ENCODE peak calls at places on chromosomes 6 and 20, in ten cellular contexts. Q, O, J, A, N, V, F, Y, D and T are unnamed samples.

GRCh38 chr20:6819599-6819998 is 52.1 kb downstream of the BMP2 start:
- DNase-seq in Q (no peak), O (no peak), Y (no peak), N (no peak), D (no peak), A (peak; percentile 19), F (no peak), V (peak; percentile 15), J (no peak), T (no peak)

GRCh38 chr20:41428285-41428684 is 61.7 kb upstream of the EMILIN3 start:
- DNase-seq in F (no peak), Q (no peak), D (no peak), A (no peak), N (no peak), O (peak; percentile 19), J (no peak), V (peak; percentile 87), Y (no peak), T (no peak)

GRCh38 chr20:25216199-25216945 is 20.9 kb downstream of the ENTPD6 start:
- DNase-seq in Y (no peak), F (no peak), D (no peak), N (no peak), O (no peak), J (peak; percentile 16), Q (no peak), V (no peak), A (no peak), T (no peak)

GRCh38 chr20:58716476-58717277 is 24.1 kb downstream of the NPEPL1 start:
- DNase-seq in N (no peak), Q (peak; percentile 61), F (peak; percentile 72), Y (no peak), J (peak; percentile 24), V (peak; percentile 53), O (no peak), A (peak; percentile 6), D (no peak), T (peak; percentile 63)

GRCh38 chr6:118648866-118649554 is 2.4 kb downstream of the CEP85L start:
- DNase-seq in Y (no peak), D (no peak), O (no peak), J (no peak), Q (no peak), A (no peak), V (no peak), F (no peak), N (no peak), T (no peak)

GRCh38 chr20:50691585-50692552 is 527 bp upstream of the RIPOR3 start:
- DNase-seq in F (no peak), N (no peak), A (no peak), Y (no peak), Q (peak; percentile 73), D (peak; percentile 67), V (no peak), O (no peak), J (no peak), T (no peak)

GRCh38 chr6:16690244-16691142 is 70.8 kb downstream of the ATXN1 start:
- DNase-seq in J (no peak), F (no peak), D (no peak), Y (no peak), V (peak; percentile 72), N (no peak), Q (no peak), O (no peak), A (no peak), T (no peak)

GRCh38 chr6:44006123-44006871 is 121.0 kb downstream of the MRPL14 start:
- DNase-seq in D (no peak), J (no peak), O (no peak), Y (no peak), A (no peak), F (no peak), N (no peak), Q (no peak), V (no peak), T (peak; percentile 41)

GRCh38 chr20:58569211-58570125 is 54.3 kb upstream of the APCDD1L start:
- DNase-seq in Q (no peak), J (no peak), F (no peak), V (no peak), D (no peak), O (no peak), A (no peak), Y (no peak), N (no peak), T (peak; percentile 42)

GRCh38 chr6:116096979-116097816 is 3.5 kb upstream of the NT5DC1 start:
- DNase-seq in N (no peak), V (no peak), D (no peak), Y (no peak), Q (no peak), F (no peak), J (no peak), A (no peak), O (no peak), T (no peak)

GRCh38 chr6:107179004-107179403 is 63.7 kb upstream of the BEND3 start:
- DNase-seq in N (no peak), Y (no peak), Q (no peak), D (peak; percentile 50), F (no peak), A (no peak), O (peak; percentile 7), V (no peak), J (no peak), T (no peak)

GRCh38 chr6:139853302-139853992 is 479.0 kb upstream of the CITED2 start:
- DNase-seq in F (no peak), A (peak; percentile 51), N (no peak), O (no peak), Y (no peak), J (no peak), Q (no peak), D (no peak), V (peak; percentile 17), T (no peak)

DNA sequence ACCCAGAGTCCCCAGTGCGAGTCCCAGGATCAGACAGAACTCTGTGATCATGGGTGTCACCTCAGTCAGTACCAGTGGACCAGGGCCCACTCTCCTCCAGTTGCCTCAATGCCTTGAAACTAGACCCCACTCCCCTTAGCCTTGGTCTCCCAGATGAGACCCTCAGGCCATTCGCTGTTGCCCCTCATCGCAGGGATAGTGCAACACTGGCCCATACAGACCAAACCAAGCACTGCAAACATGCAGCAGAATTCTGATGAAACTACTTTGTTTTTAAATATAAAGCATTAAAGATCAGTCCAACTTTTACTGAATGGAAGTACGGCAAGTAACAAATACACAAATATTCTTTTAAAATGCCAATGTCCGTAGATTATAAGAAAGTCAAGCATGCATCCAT is 101.2 kb upstream of the NT5E start:
- DNase-seq in N (no peak), A (no peak), Q (no peak), O (no peak), Y (no peak), V (no peak), D (no peak), F (no peak), J (no peak), T (no peak)
- H3K4me1 ChIP-seq in N (no peaks in the 10 kb centered on the region), A (no peaks in the 10 kb centered on the region), Q (no peaks in the 10 kb centered on the region), O (peaks cover 11% of the 10 kb centered on the region), Y (no peaks in the 10 kb centered on the region), V (no peaks in the 10 kb centered on the region), D (no peaks in the 10 kb centered on the region), F (no peaks in the 10 kb centered on the region), J (no peaks in the 10 kb centered on the region), T (no peaks in the 10 kb centered on the region)

DNA sequence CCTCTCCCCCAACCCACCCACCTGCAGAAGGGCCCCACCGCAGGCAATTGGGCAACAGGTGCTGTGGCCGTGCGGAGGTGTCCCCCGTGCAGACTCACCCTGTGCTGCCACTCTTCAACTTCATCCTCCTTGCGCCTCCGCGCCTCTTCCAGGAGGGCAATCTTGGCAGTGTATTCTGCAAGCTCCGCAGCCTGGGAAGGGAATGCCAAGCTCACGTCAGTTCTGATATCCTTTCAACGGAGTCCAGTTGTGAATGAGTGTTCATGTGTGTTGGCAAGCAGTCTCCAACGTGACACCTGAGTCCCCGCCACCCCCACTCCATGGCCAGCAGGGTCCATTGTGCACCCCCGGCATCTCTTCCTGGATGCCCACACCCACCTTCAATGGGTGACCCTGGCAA is 49.9 kb downstream of the EZR start:
- DNase-seq in J (no peak), A (no peak), N (no peak), Y (no peak), D (no peak), V (no peak), O (no peak), Q (peak; percentile 64), F (no peak), T (no peak)
- TF ChIP-seq POLR2AphosphoS5 in J (no peak), A (no peak), N (peak; percentile 47), Y (no peak), D (no peak), V (no peak), O (peak; percentile 80), Q (no peak), F (no peak), T (peak; percentile 62)

GRCh38 chr20:62832951-62833391 is 16.1 kb downstream of the COL9A3 start:
- DNase-seq in F (no peak), N (no peak), J (peak; percentile 67), A (peak; percentile 58), Q (peak; percentile 64), D (no peak), O (no peak), V (no peak), Y (no peak), T (peak; percentile 81)

GRCh38 chr20:62830821-62831220 is 14.0 kb downstream of the COL9A3 start:
- DNase-seq in V (no peak), N (no peak), F (no peak), D (no peak), Q (no peak), Y (no peak), O (no peak), A (no peak), J (no peak), T (peak; percentile 68)

GRCh38 chr20:62831361-62831788 is 14.5 kb downstream of the COL9A3 start:
- DNase-seq in D (no peak), Q (no peak), O (no peak), A (peak; percentile 76), V (no peak), F (no peak), J (peak; percentile 84), N (no peak), Y (no peak), T (peak; percentile 58)

GRCh38 chr20:62832212-62832922 is 15.5 kb downstream of the COL9A3 start:
- DNase-seq in O (peak; percentile 51), V (no peak), Y (peak; percentile 52), A (peak; percentile 82), F (no peak), Q (peak; percentile 74), J (peak; percentile 81), D (peak; percentile 48), N (peak; percentile 57), T (peak; percentile 84)

DNA sequence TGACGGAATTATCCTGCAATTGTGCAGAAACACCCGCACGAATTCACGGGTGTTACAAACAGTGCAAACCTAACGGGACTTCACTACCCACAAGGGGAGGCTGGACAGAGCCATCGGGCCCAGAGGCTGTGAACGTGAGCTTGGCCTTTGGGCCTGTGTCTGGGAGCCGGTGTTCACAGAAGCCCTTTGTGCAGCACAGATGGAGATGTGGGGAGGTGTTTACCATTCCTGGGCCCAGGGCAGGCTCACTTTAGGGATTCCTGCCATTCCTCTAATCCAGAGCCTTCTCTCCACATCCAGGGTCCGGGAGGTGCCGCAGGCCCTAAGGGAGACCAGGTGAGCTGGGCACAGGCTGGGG is 15.0 kb downstream of the COL9A3 start:
- DNase-seq in F (no peak), D (no peak), N (no peak), J (no peak), V (peak; percentile 65), Y (no peak), A (no peak), O (no peak), Q (no peak), T (peak; percentile 58)
- H3K27ac ChIP-seq in F (no peak overlapping the region), D (peak overlapping the region; percentile 63), N (no peak overlapping the region), J (no peak overlapping the region), V (no peak overlapping the region), Y (peak overlapping the region; percentile 5), A (peak overlapping the region; percentile 83), O (peak overlapping the region; percentile 41), Q (peak overlapping the region; percentile 6), T (no peak overlapping the region)

GRCh38 chr20:20567712-20568111 is 144.7 kb downstream of the RALGAPA2 start:
- DNase-seq in N (no peak), A (no peak), F (no peak), V (no peak), Y (no peak), Q (no peak), D (no peak), O (no peak), J (no peak), T (no peak)
- H3K4me1 ChIP-seq in N (peaks cover 2% of the 10 kb centered on the region), A (no peaks in the 10 kb centered on the region), F (no peaks in the 10 kb centered on the region), V (peaks cover 7% of the 10 kb centered on the region), Y (no peaks in the 10 kb centered on the region), Q (no peaks in the 10 kb centered on the region), D (peaks cover 4% of the 10 kb centered on the region), O (no peaks in the 10 kb centered on the region), J (peaks cover 16% of the 10 kb centered on the region), T (no peaks in the 10 kb centered on the region)